ENCODE peak calls at places on chromosomes 7 and 10, in six cellular contexts. One of them, this sample, is unnamed.

GRCh38 chr7:18086165-18087030 is 58.8 kb upstream of the PRPS1L1 start:
- DNase-seq in AG04449: no peak
- DNase-seq in endothelial cell: peak
- DNase-seq in right atrium auricular region: no peak
- DNase-seq in upper lobe of left lung: no peak
- DNase-seq in colonic mucosa: no peak
- DNase-seq in this sample: no peak

GRCh38 chr7:103887853-103888602 is 101.4 kb downstream of the RELN start:
- DNase-seq in AG04449: no peak
- DNase-seq in endothelial cell: no peak
- DNase-seq in right atrium auricular region: no peak
- DNase-seq in upper lobe of left lung: no peak
- DNase-seq in colonic mucosa: no peak
- DNase-seq in this sample: no peak

GRCh38 chr7:36473454-36474282 is 84.0 kb downstream of the ANLN start:
- DNase-seq in AG04449: no peak
- DNase-seq in endothelial cell: peak
- DNase-seq in right atrium auricular region: no peak
- DNase-seq in upper lobe of left lung: no peak
- DNase-seq in colonic mucosa: peak
- DNase-seq in this sample: no peak

GRCh38 chr7:43577485-43577951 is 5.4 kb upstream of the STK17A start:
- DNase-seq in AG04449: no peak
- DNase-seq in endothelial cell: no peak
- DNase-seq in right atrium auricular region: no peak
- DNase-seq in upper lobe of left lung: no peak
- DNase-seq in colonic mucosa: no peak
- DNase-seq in this sample: peak

GRCh38 chr7:146665023-146665422 is 548.4 kb downstream of the CNTNAP2 start:
- DNase-seq in AG04449: no peak
- DNase-seq in endothelial cell: no peak
- DNase-seq in right atrium auricular region: no peak
- DNase-seq in upper lobe of left lung: no peak
- DNase-seq in colonic mucosa: no peak
- DNase-seq in this sample: no peak

GRCh38 chr7:17624379-17624778 is 315.9 kb downstream of the SNX13 start:
- DNase-seq in AG04449: no peak
- DNase-seq in endothelial cell: no peak
- DNase-seq in right atrium auricular region: no peak
- DNase-seq in upper lobe of left lung: no peak
- DNase-seq in colonic mucosa: no peak
- DNase-seq in this sample: no peak

GRCh38 chr10:78651287-78651686 is 417.5 kb upstream of the ZMIZ1 start:
- DNase-seq in AG04449: no peak
- DNase-seq in endothelial cell: no peak
- DNase-seq in right atrium auricular region: no peak
- DNase-seq in upper lobe of left lung: no peak
- DNase-seq in colonic mucosa: no peak
- DNase-seq in this sample: no peak

GRCh38 chr7:29194206-29194593 is 375 bp upstream of the CHN2 start:
- DNase-seq in AG04449: no peak
- DNase-seq in endothelial cell: peak
- DNase-seq in right atrium auricular region: no peak
- DNase-seq in upper lobe of left lung: no peak
- DNase-seq in colonic mucosa: peak
- DNase-seq in this sample: no peak

GRCh38 chr7:37806152-37806551 is 42.2 kb upstream of the NME8 start:
- DNase-seq in AG04449: no peak
- DNase-seq in endothelial cell: no peak
- DNase-seq in right atrium auricular region: no peak
- DNase-seq in upper lobe of left lung: no peak
- DNase-seq in colonic mucosa: no peak
- DNase-seq in this sample: no peak

GRCh38 chr7:102072003-102072402 is 214.7 kb upstream of the SH2B2 start:
- DNase-seq in AG04449: no peak
- DNase-seq in endothelial cell: no peak
- DNase-seq in right atrium auricular region: no peak
- DNase-seq in upper lobe of left lung: no peak
- DNase-seq in colonic mucosa: no peak
- DNase-seq in this sample: no peak

GRCh38 chr7:102066476-102066875 is 220.2 kb upstream of the SH2B2 start:
- DNase-seq in AG04449: no peak
- DNase-seq in endothelial cell: no peak
- DNase-seq in right atrium auricular region: no peak
- DNase-seq in upper lobe of left lung: no peak
- DNase-seq in colonic mucosa: peak
- DNase-seq in this sample: no peak

GRCh38 chr7:102072636-102073209 is 213.9 kb upstream of the SH2B2 start:
- DNase-seq in AG04449: no peak
- DNase-seq in endothelial cell: no peak
- DNase-seq in right atrium auricular region: peak
- DNase-seq in upper lobe of left lung: no peak
- DNase-seq in colonic mucosa: no peak
- DNase-seq in this sample: no peak

GRCh38 chr7:102068846-102069245 is 217.8 kb upstream of the SH2B2 start:
- DNase-seq in AG04449: no peak
- DNase-seq in endothelial cell: no peak
- DNase-seq in right atrium auricular region: peak
- DNase-seq in upper lobe of left lung: no peak
- DNase-seq in colonic mucosa: peak
- DNase-seq in this sample: no peak

GRCh38 chr7:102069913-102070629 is 216.6 kb upstream of the SH2B2 start:
- DNase-seq in AG04449: no peak
- DNase-seq in endothelial cell: no peak
- DNase-seq in right atrium auricular region: peak
- DNase-seq in upper lobe of left lung: no peak
- DNase-seq in colonic mucosa: no peak
- DNase-seq in this sample: no peak
- TF ChIP-seq CTCF in AG04449: no peak
- TF ChIP-seq CTCF in endothelial cell: peak
- TF ChIP-seq CTCF in right atrium auricular region: no peak
- TF ChIP-seq CTCF in upper lobe of left lung: no peak
- TF ChIP-seq CTCF in colonic mucosa: no peak
- TF ChIP-seq CTCF in this sample: peak

GRCh38 chr7:156820445-156821063 is 72.4 kb downstream of the LMBR1 start:
- DNase-seq in AG04449: no peak
- DNase-seq in endothelial cell: no peak
- DNase-seq in right atrium auricular region: no peak
- DNase-seq in upper lobe of left lung: no peak
- DNase-seq in colonic mucosa: no peak
- DNase-seq in this sample: no peak
- TF ChIP-seq CTCF in AG04449: peak
- TF ChIP-seq CTCF in endothelial cell: peak
- TF ChIP-seq CTCF in right atrium auricular region: peak
- TF ChIP-seq CTCF in upper lobe of left lung: no peak
- TF ChIP-seq CTCF in colonic mucosa: no peak
- TF ChIP-seq CTCF in this sample: peak

DNA sequence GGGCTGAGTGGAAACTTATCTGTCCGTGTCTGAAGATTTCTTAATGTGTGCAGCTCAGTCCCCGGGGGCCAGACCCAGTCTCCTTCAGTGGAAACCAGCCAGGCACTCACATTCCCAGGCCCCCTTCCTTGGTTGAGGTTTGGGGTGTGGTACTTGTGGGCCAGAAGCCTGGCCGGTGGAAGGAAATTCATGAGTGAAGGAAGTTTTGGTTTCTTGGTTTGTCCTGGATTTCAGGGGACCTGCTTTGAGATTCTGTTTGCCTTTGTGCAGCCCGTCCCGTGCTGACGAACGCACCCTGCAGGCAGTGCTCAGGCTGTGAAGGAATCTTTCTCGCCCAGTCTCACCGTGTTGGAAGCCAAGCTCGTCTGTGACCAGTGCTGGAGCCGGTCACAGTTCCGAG is 2.9 kb downstream of the INPP5A start:
- DNase-seq in AG04449: no peak
- DNase-seq in endothelial cell: no peak
- DNase-seq in right atrium auricular region: peak
- DNase-seq in upper lobe of left lung: no peak
- DNase-seq in colonic mucosa: no peak
- DNase-seq in this sample: no peak
- TF ChIP-seq CTCF in AG04449: peak
- TF ChIP-seq CTCF in endothelial cell: no peak
- TF ChIP-seq CTCF in right atrium auricular region: peak
- TF ChIP-seq CTCF in upper lobe of left lung: no peak
- TF ChIP-seq CTCF in colonic mucosa: no peak
- TF ChIP-seq CTCF in this sample: peak

GRCh38 chr7:102125127-102125561 is 161.5 kb upstream of the SH2B2 start:
- DNase-seq in AG04449: peak
- DNase-seq in endothelial cell: no peak
- DNase-seq in right atrium auricular region: peak
- DNase-seq in upper lobe of left lung: peak
- DNase-seq in colonic mucosa: no peak
- DNase-seq in this sample: peak
- TF ChIP-seq CTCF in AG04449: peak
- TF ChIP-seq CTCF in endothelial cell: no peak
- TF ChIP-seq CTCF in right atrium auricular region: peak
- TF ChIP-seq CTCF in upper lobe of left lung: no peak
- TF ChIP-seq CTCF in colonic mucosa: no peak
- TF ChIP-seq CTCF in this sample: no peak

GRCh38 chr10:9311702-9312499 is 1257.4 kb downstream of the GATA3 start:
- DNase-seq in AG04449: no peak
- DNase-seq in endothelial cell: no peak
- DNase-seq in right atrium auricular region: no peak
- DNase-seq in upper lobe of left lung: no peak
- DNase-seq in colonic mucosa: no peak
- DNase-seq in this sample: no peak
- TF ChIP-seq CTCF in AG04449: no peak
- TF ChIP-seq CTCF in endothelial cell: peak
- TF ChIP-seq CTCF in right atrium auricular region: no peak
- TF ChIP-seq CTCF in upper lobe of left lung: no peak
- TF ChIP-seq CTCF in colonic mucosa: no peak
- TF ChIP-seq CTCF in this sample: no peak

GRCh38 chr7:74709880-74710671 is 52.6 kb downstream of the GTF2I start:
- DNase-seq in AG04449: no peak
- DNase-seq in endothelial cell: no peak
- DNase-seq in right atrium auricular region: no peak
- DNase-seq in upper lobe of left lung: no peak
- DNase-seq in colonic mucosa: no peak
- DNase-seq in this sample: no peak
- TF ChIP-seq CTCF in AG04449: no peak
- TF ChIP-seq CTCF in endothelial cell: no peak
- TF ChIP-seq CTCF in right atrium auricular region: no peak
- TF ChIP-seq CTCF in upper lobe of left lung: no peak
- TF ChIP-seq CTCF in colonic mucosa: no peak
- TF ChIP-seq CTCF in this sample: no peak

GRCh38 chr10:103474077-103474476 is 5.0 kb downstream of the CALHM3 start:
- DNase-seq in AG04449: no peak
- DNase-seq in endothelial cell: no peak
- DNase-seq in right atrium auricular region: no peak
- DNase-seq in upper lobe of left lung: no peak
- DNase-seq in colonic mucosa: no peak
- DNase-seq in this sample: no peak

GRCh38 chr10:103475437-103475836 is 3.6 kb downstream of the CALHM3 start:
- DNase-seq in AG04449: no peak
- DNase-seq in endothelial cell: no peak
- DNase-seq in right atrium auricular region: no peak
- DNase-seq in upper lobe of left lung: no peak
- DNase-seq in colonic mucosa: no peak
- DNase-seq in this sample: no peak

GRCh38 chr10:103479135-103479534 is at the start of gene CALHM3:
- DNase-seq in AG04449: no peak
- DNase-seq in endothelial cell: no peak
- DNase-seq in right atrium auricular region: no peak
- DNase-seq in upper lobe of left lung: no peak
- DNase-seq in colonic mucosa: no peak
- DNase-seq in this sample: no peak

GRCh38 chr10:103478671-103479070 is 369 bp downstream of the CALHM3 start:
- DNase-seq in AG04449: no peak
- DNase-seq in endothelial cell: no peak
- DNase-seq in right atrium auricular region: no peak
- DNase-seq in upper lobe of left lung: no peak
- DNase-seq in colonic mucosa: no peak
- DNase-seq in this sample: no peak

DNA sequence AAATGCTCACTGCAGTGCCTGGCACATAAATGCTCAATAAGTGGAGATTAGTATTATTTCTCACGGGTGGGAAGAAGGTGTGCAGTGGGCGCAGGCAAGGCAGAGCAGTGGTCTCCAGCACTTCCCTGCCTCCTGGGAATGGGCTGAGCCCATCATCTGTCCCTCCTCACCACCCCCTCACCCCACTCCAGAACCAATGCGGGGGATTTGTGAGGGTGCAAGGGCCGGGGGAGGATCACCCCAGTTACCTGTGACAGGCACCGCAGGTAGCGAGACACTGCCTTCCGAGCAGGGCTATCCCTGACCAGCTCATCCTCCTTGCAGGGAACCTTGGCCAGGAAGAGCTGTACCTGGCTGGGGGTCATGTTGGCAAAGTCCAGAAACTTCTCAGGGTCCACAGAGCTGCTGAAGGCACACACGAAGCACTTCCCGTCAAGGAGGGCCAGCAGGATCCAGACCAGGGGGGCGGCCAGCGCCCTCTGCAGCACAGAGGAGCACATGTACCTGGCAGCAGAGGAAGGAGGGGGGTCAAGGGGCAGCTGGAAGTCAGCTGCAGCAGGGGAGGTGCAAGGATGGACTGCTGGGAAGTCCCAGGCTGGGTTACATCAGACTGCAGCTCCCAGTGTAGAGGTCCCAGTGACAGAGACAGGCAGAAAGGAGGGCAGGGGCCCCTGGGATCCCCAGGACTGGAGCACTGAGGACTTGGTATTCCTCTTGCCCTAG is 2.8 kb downstream of the CALHM3 start:
- DNase-seq in AG04449: no peak
- DNase-seq in endothelial cell: peak
- DNase-seq in right atrium auricular region: no peak
- DNase-seq in upper lobe of left lung: no peak
- DNase-seq in colonic mucosa: no peak
- DNase-seq in this sample: no peak
- TF ChIP-seq CTCF in AG04449: peak
- TF ChIP-seq CTCF in endothelial cell: no peak
- TF ChIP-seq CTCF in right atrium auricular region: no peak
- TF ChIP-seq CTCF in upper lobe of left lung: no peak
- TF ChIP-seq CTCF in colonic mucosa: no peak
- TF ChIP-seq CTCF in this sample: peak

DNA sequence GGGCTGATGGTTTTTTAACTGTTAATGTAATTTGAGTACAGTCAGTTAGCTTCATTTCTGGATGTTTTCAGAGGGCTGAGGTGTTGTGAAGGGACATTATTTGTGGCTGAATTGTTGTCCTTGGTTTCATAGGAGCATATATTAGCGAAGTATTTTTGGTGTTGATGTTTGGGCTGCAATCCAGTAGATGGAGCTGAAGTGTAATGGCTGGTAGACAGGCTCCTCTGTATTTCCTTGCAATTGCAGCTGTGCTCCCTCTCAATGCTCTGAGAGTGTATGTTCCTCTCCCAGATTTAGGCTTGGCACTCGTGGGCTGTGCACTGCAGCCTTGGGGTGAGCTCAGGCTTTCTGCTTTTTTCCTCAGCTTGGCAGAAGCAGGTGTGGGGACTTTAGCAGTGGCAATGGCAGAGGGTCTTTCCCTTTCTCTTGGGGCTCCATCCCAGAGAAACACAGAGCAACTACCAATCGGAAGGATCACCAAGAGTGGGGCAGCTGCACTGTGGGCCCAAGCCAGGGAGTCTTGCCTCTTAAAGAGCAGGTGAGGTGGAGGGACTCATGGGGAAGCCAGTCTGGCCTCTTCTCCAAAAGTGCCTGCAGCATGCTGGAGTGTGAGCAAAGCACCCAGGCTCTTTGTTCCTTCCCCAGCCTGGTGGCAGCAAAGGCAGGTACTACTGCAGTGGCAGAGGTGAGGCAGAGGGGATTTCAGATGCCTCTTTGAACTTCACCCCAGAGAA is 544.4 kb downstream of the SH2D4B start:
- DNase-seq in AG04449: no peak
- DNase-seq in endothelial cell: no peak
- DNase-seq in right atrium auricular region: no peak
- DNase-seq in upper lobe of left lung: no peak
- DNase-seq in colonic mucosa: no peak
- DNase-seq in this sample: no peak
- TF ChIP-seq CTCF in AG04449: no peak
- TF ChIP-seq CTCF in endothelial cell: no peak
- TF ChIP-seq CTCF in right atrium auricular region: no peak
- TF ChIP-seq CTCF in upper lobe of left lung: no peak
- TF ChIP-seq CTCF in colonic mucosa: no peak
- TF ChIP-seq CTCF in this sample: no peak

This sample was measured in HFF-Myc.